ENCODE peak calls at places on chromosomes 13 and 19, in nine cellular contexts. J is neural progenitor cell, S is HepG2, Z is IMR-90, V is PC-3, G is neuronal stem cell, A is trophoblast cell, O is GM12878, Q is Karpas-422. H is an unnamed sample.
A peak's percentile ranks its signal among the peaks of the same experiment; 100 is the strongest.

GRCh38 chr19:15453091-15453498 is 3.3 kb upstream of the WIZ start:
- DNase-seq in J (peak; percentile 64), S (no peak), Z (no peak), V (no peak), G (no peak), A (no peak), O (no peak), Q (no peak), H (no peak)

GRCh38 chr13:92029641-92030040 is 631.2 kb downstream of the GPC5 start:
- DNase-seq in J (no peak), S (no peak), Z (no peak), V (no peak), G (no peak), A (no peak), O (no peak), Q (no peak), H (no peak)

GRCh38 chr19:46601318-46602224 is at the start of gene CALM3:
- DNase-seq in J (peak; percentile 39), S (no peak), Z (no peak), V (no peak), G (no peak), A (no peak), O (no peak), Q (peak; percentile 68), H (no peak)

GRCh38 chr13:75151081-75151643 is 330.8 kb downstream of the TBC1D4 start:
- DNase-seq in J (no peak), S (no peak), Z (peak; percentile 52), V (no peak), G (no peak), A (no peak), O (no peak), Q (no peak), H (peak; percentile 76)

GRCh38 chr19:29671393-29672076 is 6.3 kb downstream of the PLEKHF1 start:
- DNase-seq in J (no peak), S (peak; percentile 76), Z (no peak), V (peak; percentile 60), G (no peak), A (peak; percentile 99), O (peak; percentile 88), Q (peak; percentile 74), H (peak; percentile 64)

GRCh38 chr13:49454388-49455015 is 10.4 kb downstream of the SETDB2 start:
- DNase-seq in J (no peak), S (no peak), Z (peak; percentile 88), V (no peak), G (no peak), A (no peak), O (no peak), Q (no peak), H (peak; percentile 83)

GRCh38 chr13:90968510-90968909 is 379.0 kb upstream of the MIR17HG start:
- DNase-seq in J (peak; percentile 65), S (peak; percentile 2), Z (no peak), V (peak; percentile 65), G (peak; percentile 5), A (no peak), O (no peak), Q (peak; percentile 69), H (peak; percentile 20)

GRCh38 chr13:111156421-111156820 is 41.3 kb downstream of the ARHGEF7 start:
- DNase-seq in J (no peak), S (no peak), Z (no peak), V (peak; percentile 8), G (no peak), A (peak; percentile 55), O (no peak), Q (no peak), H (no peak)

GRCh38 chr13:76745246-76746200 is 140.7 kb downstream of the KCTD12 start:
- DNase-seq in J (no peak), S (no peak), Z (no peak), V (no peak), G (no peak), A (peak; percentile 4), O (peak; percentile 59), Q (peak; percentile 62), H (no peak)

DNA sequence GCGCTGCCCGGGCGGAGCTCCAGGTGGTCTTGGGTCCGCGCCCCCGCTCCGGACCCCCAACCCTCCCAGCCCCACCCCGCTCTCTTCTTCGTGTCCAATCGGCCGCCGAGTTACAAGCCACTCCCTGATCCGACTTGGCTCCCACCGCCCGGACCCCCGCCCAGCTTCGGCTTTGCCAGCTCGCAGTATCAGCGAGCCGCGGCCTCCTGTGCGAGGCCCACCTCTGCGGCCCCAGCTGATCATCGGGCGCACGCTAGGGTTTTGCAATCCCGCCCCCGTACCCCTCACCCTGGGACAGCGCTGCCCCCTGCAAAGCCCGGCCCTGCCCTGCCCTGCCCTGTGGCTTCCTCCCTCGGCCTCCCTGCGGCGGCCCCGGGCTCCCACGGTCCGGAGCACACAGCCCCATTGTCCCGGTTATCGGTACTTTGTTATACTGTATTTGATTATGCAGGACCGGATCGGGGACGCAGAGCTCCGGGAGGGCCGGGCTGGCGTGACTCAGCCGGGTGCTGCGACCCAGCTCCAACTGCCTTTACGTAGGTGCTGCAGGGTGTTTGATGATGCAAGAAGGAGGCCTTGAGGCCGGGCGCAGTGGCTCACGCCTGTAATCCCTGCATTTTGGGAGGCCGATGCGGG is 597 bp upstream of the LPAR2 start:
- DNase-seq in J (peak; percentile 95), S (no peak), Z (peak; percentile 48), V (peak; percentile 84), G (peak; percentile 79), A (peak; percentile 95), O (no peak), Q (peak; percentile 74), H (peak; percentile 72)
- H3K9ac ChIP-seq in J (no peak overlapping the region), S (no peak overlapping the region), Z (no peak overlapping the region), V (peak overlapping the region; percentile 95), G (peak overlapping the region; percentile 96), A (peak overlapping the region; percentile 24), O (peak overlapping the region; percentile 21), Q (peak overlapping the region; percentile 76), H (no peak overlapping the region)

DNA sequence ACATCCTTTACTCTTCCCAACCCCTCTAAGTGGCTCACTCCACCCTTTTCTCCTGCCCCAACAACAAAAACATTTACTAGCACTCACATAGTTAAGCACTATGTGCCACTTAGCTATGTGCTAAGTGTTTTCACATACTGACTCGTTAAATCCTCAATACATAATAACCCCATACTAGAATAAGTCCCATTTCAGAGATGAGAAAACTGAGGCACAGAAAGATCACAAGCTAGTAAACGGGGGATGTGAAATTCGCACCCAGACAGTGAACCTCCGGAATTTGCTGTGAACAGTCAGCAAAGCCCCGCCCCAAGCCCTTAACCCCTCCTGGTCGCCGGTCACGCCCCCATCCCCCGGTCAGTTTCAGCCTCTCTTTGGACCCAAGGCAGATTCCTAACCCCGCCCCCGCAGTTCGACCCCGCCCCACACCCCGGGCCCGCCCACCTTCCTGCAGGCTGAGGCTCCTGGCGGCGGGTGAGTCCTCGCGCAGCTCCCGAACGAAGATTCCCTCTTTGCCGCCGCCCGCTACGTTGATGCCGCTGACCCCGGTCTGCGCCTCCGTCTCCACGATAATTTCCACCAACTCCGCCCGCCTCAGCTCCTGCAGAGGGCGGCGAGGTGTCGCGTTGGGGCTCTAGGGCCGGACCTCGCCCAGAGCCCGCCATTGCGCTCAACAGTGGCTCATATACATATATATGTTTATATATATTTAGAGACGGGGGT is 9.8 kb downstream of the PRX start:
- DNase-seq in J (peak; percentile 97), S (peak; percentile 84), Z (peak; percentile 84), V (peak; percentile 76), G (peak; percentile 91), A (peak; percentile 85), O (peak; percentile 69), Q (peak; percentile 95), H (peak; percentile 87)
- H2AFZ ChIP-seq in J (peak overlapping the region; percentile 86), S (no peak overlapping the region), Z (peak overlapping the region; percentile 97), V (peak overlapping the region; percentile 99), G (peak overlapping the region; percentile 94), A (peak overlapping the region; percentile 56), O (peak overlapping the region; percentile 91), Q (peak overlapping the region; percentile 94), H (peak overlapping the region; percentile 72)

DNA sequence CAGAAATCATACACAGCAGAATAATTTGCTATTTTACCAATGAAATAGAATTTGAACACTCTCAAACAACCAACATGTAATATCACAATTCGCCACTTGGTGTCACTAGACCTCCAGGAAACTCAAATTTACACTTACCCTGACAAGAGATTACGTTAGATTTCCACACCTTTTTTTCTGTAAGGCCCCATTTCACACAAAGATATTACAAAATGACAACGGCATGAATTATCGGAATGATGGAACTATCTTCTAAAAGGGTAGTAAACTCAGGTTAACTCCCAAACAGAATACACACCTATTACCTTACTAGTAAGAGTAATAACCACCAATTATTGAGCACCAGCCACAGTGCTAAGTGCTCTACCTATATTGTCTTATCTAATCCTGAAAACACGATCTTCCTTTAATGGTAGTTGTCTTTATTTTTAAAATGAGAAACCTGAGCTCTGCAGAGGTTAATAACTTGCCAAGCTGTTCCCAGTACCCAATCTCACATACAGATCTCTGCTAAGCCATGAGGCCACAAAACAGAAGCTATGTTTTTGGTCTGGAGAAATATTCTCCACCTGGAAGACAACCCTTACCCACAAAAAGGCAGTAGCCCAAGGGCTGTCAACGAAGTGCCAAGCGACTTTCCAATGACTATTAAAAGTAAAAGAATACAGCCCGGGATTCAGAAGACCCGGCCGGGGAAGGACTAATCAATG is 152.4 kb downstream of the DCLK1 start:
- DNase-seq in J (peak; percentile 46), S (peak; percentile 42), Z (peak; percentile 69), V (peak; percentile 72), G (peak; percentile 68), A (peak; percentile 94), O (no peak), Q (peak; percentile 83), H (peak; percentile 60)
- H3K9ac ChIP-seq in J (no peak overlapping the region), S (no peak overlapping the region), Z (no peak overlapping the region), V (no peak overlapping the region), G (no peak overlapping the region), A (no peak overlapping the region), O (no peak overlapping the region), Q (no peak overlapping the region), H (peak overlapping the region; percentile 6)

GRCh38 chr13:26457212-26457611 is 100.3 kb upstream of the WASF3 start:
- DNase-seq in J (no peak), S (no peak), Z (no peak), V (peak; percentile 46), G (no peak), A (peak; percentile 99), O (no peak), Q (no peak), H (no peak)

GRCh38 chr13:26458196-26458734 is 99.2 kb upstream of the WASF3 start:
- DNase-seq in J (no peak), S (no peak), Z (no peak), V (no peak), G (no peak), A (peak; percentile 78), O (no peak), Q (no peak), H (no peak)

GRCh38 chr13:26459276-26460131 is 98.0 kb upstream of the WASF3 start:
- DNase-seq in J (no peak), S (no peak), Z (no peak), V (peak; percentile 61), G (no peak), A (peak; percentile 53), O (no peak), Q (no peak), H (no peak)

GRCh38 chr13:26460652-26461051 is 96.8 kb upstream of the WASF3 start:
- DNase-seq in J (no peak), S (no peak), Z (peak; percentile 84), V (no peak), G (no peak), A (no peak), O (no peak), Q (no peak), H (peak; percentile 77)

GRCh38 chr13:26456578-26457119 is 100.8 kb upstream of the WASF3 start:
- DNase-seq in J (no peak), S (no peak), Z (no peak), V (no peak), G (no peak), A (peak; percentile 68), O (no peak), Q (no peak), H (no peak)
- H2AFZ ChIP-seq in J (no peak overlapping the region), S (no peak overlapping the region), Z (no peak overlapping the region), V (no peak overlapping the region), G (no peak overlapping the region), A (no peak overlapping the region), O (no peak overlapping the region), Q (no peak overlapping the region), H (no peak overlapping the region)